ENCODE peak calls at places on chromosomes 4 and X, in six cellular contexts. S is ovary, A is GM12878, Z is K562, O is uterus, G is esophagus squamous epithelium. D is an unnamed sample.

GRCh38 chr4:24643774-24644520 is 59.6 kb upstream of the DHX15 start:
- DNase-seq in S (no peak), A (no peak), Z (no peak), O (no peak), G (no peak), D (peak; percentile 42)

GRCh38 chr4:89173336-89174090 is 62.2 kb downstream of the TIGD2 start:
- DNase-seq in S (no peak), A (no peak), Z (no peak), O (no peak), G (no peak), D (no peak)

GRCh38 chr4:149031399-149031798 is 589.2 kb upstream of the NR3C2 start:
- DNase-seq in S (no peak), A (no peak), Z (no peak), O (no peak), G (no peak), D (no peak)

GRCh38 chrX:66635360-66635759 is 3.5 kb downstream of the EDA2R start:
- DNase-seq in S (no peak), A (no peak), Z (no peak), O (peak; percentile 41), G (no peak), D (no peak)

GRCh38 chr4:98794565-98795205 is 134.2 kb downstream of the EIF4E start:
- DNase-seq in S (no peak), A (no peak), Z (peak; percentile 83), O (no peak), G (no peak), D (no peak)

GRCh38 chr4:53914313-53915016 is 149.9 kb downstream of the CHIC2 start:
- DNase-seq in S (no peak), A (no peak), Z (no peak), O (no peak), G (no peak), D (peak; percentile 72)

GRCh38 chrX:105701310-105702052 is 120.9 kb upstream of the NRK start:
- DNase-seq in S (no peak), A (no peak), Z (no peak), O (no peak), G (no peak), D (no peak)

GRCh38 chr4:6221851-6222760 is 21.8 kb upstream of the JAKMIP1 start:
- DNase-seq in S (peak; percentile 59), A (no peak), Z (peak; percentile 17), O (no peak), G (no peak), D (no peak)

GRCh38 chrX:47502591-47503222 is 19.7 kb upstream of the ZNF41 start:
- DNase-seq in S (no peak), A (no peak), Z (no peak), O (no peak), G (no peak), D (no peak)

GRCh38 chrX:131704136-131704695 is 160.3 kb downstream of the OR13H1 start:
- DNase-seq in S (peak; percentile 92), A (peak; percentile 87), Z (peak; percentile 5), O (peak; percentile 94), G (peak; percentile 13), D (no peak)

GRCh38 chr4:89657931-89658700 is 178.8 kb downstream of the SNCA start:
- DNase-seq in S (no peak), A (no peak), Z (peak; percentile 4), O (no peak), G (no peak), D (no peak)

GRCh38 chrX:132748268-132748667 is 210.2 kb downstream of the HS6ST2 start:
- DNase-seq in S (no peak), A (no peak), Z (no peak), O (no peak), G (no peak), D (no peak)

GRCh38 chrX:101655540-101655939 is 4.1 kb downstream of the ARMCX2 start:
- DNase-seq in S (no peak), A (no peak), Z (no peak), O (no peak), G (no peak), D (no peak)

GRCh38 chrX:44785652-44786051 is 58.2 kb upstream of the DUSP21 start:
- DNase-seq in S (no peak), A (no peak), Z (no peak), O (no peak), G (no peak), D (no peak)

GRCh38 chr4:159075531-159075932 is 27.3 kb upstream of the RAPGEF2 start:
- DNase-seq in S (no peak), A (no peak), Z (no peak), O (no peak), G (no peak), D (no peak)

GRCh38 chr4:61199869-61200194 is 294 bp upstream of the ADGRL3 start:
- DNase-seq in S (no peak), A (no peak), Z (no peak), O (no peak), G (no peak), D (no peak)

GRCh38 chr4:184384056-184384809 is 90.1 kb downstream of the IRF2 start:
- DNase-seq in S (no peak), A (peak; percentile 92), Z (no peak), O (peak; percentile 42), G (peak; percentile 3), D (no peak)

GRCh38 chr4:173489514-173489913 is 40.5 kb downstream of the HAND2 start:
- DNase-seq in S (no peak), A (no peak), Z (no peak), O (no peak), G (no peak), D (no peak)

GRCh38 chrX:2705036-2705435 is 13.9 kb downstream of the CD99 start:
- DNase-seq in S (peak; percentile 50), A (no peak), Z (no peak), O (no peak), G (no peak), D (no peak)
- H3K4me1 ChIP-seq in S (peaks cover 35% of the 10 kb centered on the region), A (peaks cover 46% of the 10 kb centered on the region), Z (no peaks in the 10 kb centered on the region), O (peaks cover 25% of the 10 kb centered on the region), G (peaks cover 62% of the 10 kb centered on the region), D (peaks cover 85% of the 10 kb centered on the region)

GRCh38 chr4:157196050-157196449 is 24.5 kb upstream of the GRIA2 start:
- DNase-seq in S (no peak), A (no peak), Z (no peak), O (no peak), G (no peak), D (no peak)
- TF ChIP-seq POLR2A in S (no peak), A (no peak), Z (no peak), O (no peak), G (no peak), D (no peak)

DNA sequence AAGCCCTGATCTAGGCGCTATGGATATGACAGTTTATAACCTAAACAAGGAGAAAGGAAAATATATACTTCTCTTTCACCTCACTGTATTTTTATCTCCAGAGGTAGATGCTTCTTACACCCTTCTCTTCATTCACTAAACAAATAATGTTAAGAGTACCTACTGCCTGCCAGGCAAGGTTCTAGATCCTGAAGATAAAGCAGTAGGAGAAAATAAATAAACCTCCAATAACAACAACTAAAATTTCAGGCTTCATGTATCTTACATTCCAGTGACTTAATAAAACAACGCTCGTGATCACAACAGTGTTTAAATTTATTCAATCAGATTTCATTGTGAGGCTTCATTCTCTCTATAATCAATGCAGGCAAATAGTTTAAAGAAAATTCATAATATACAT is 20.6 kb downstream of the PDGFC start:
- DNase-seq in S (no peak), A (no peak), Z (no peak), O (no peak), G (no peak), D (no peak)
- H3K4me1 ChIP-seq in S (peaks cover 8% of the 10 kb centered on the region), A (no peaks in the 10 kb centered on the region), Z (no peaks in the 10 kb centered on the region), O (no peaks in the 10 kb centered on the region), G (peaks cover 5% of the 10 kb centered on the region), D (peaks cover 88% of the 10 kb centered on the region)

GRCh38 chr4:1000686-1001260 is 7.6 kb upstream of the SLC26A1 start:
- DNase-seq in S (no peak), A (no peak), Z (no peak), O (no peak), G (no peak), D (no peak)

GRCh38 chr4:1002131-1002630 is 9.0 kb upstream of the SLC26A1 start:
- DNase-seq in S (peak; percentile 79), A (no peak), Z (no peak), O (peak; percentile 50), G (no peak), D (no peak)

GRCh38 chr4:999863-1000425 is 6.7 kb upstream of the SLC26A1 start:
- DNase-seq in S (no peak), A (no peak), Z (no peak), O (no peak), G (no peak), D (no peak)

GRCh38 chr4:1002631-1003251 is 8.7 kb upstream of the FGFRL1 start:
- DNase-seq in S (no peak), A (no peak), Z (no peak), O (no peak), G (no peak), D (no peak)

DNA sequence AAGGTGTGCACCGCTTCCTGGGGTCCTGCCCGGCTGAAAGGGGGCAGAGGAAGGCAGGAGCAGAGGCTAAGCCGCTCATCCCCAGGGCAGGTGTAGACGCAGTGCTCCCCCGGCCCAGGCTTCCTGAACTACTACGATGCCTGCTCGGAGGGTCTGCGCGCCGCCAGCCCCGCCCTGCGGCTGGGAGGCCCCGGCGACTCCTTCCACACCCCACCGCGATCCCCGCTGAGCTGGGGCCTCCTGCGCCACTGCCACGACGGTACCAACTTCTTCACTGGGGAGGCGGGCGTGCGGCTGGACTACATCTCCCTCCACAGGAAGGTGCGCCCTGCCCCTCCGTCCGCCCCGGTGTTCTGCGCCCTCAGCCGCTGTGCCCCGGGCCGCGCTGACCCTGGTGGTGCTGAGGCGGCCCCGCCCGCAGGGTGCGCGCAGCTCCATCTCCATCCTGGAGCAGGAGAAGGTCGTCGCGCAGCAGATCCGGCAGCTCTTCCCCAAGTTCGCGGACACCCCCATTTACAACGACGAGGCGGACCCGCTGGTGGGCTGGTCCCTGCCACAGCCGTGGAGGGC is 8.4 kb upstream of the SLC26A1 start:
- DNase-seq in S (no peak), A (no peak), Z (no peak), O (no peak), G (no peak), D (no peak)
- TF ChIP-seq POLR2A in S (no peak), A (no peak), Z (no peak), O (no peak), G (no peak), D (no peak)